ENCODE peak calls at places on chromosomes 7 and 10, in six cellular contexts. L, P, Q, K, U and M are unnamed samples.

GRCh38 chr10:16787361-16787791 is 29.8 kb downstream of the RSU1 start:
- DNase-seq in Q (no peak), P (no peak), U (no peak), K (no peak), L (no peak), M (no peak)

GRCh38 chr10:95834375-95834774 is 73.4 kb upstream of the CC2D2B start:
- DNase-seq in L (no peak), K (no peak), P (no peak), Q (no peak), U (no peak), M (no peak)

GRCh38 chr7:152760384-152761115 is 998 bp downstream of the ACTR3B start:
- DNase-seq in L (no peak), U (no peak), Q (no peak), P (no peak), K (no peak), M (no peak)

GRCh38 chr10:19629559-19629958 is 186.7 kb upstream of the PLXDC2 start:
- DNase-seq in U (no peak), Q (peak; percentile 82), P (peak; percentile 14), L (peak; percentile 3), K (peak; percentile 60), M (peak; percentile 4)

GRCh38 chr7:90892213-90892612 is 296.1 kb downstream of the CDK14 start:
- DNase-seq in U (no peak), P (no peak), L (no peak), K (no peak), Q (no peak), M (no peak)

GRCh38 chr7:157651366-157652160 is 314.8 kb downstream of the DNAJB6 start:
- DNase-seq in U (no peak), K (no peak), P (no peak), Q (no peak), L (no peak), M (no peak)

GRCh38 chr7:36943591-36944430 is 219.5 kb upstream of the AOAH start:
- DNase-seq in Q (no peak), U (no peak), P (no peak), K (no peak), L (no peak), M (no peak)

GRCh38 chr7:8175929-8176369 is 86.0 kb downstream of the ICA1 start:
- DNase-seq in Q (no peak), K (no peak), P (no peak), U (no peak), L (no peak), M (no peak)

GRCh38 chr7:157514306-157514705 is 177.5 kb downstream of the DNAJB6 start:
- DNase-seq in P (no peak), K (no peak), U (no peak), L (no peak), Q (no peak), M (no peak)

GRCh38 chr10:12945709-12946359 is 55.7 kb downstream of the CCDC3 start:
- DNase-seq in Q (no peak), L (no peak), U (no peak), P (no peak), K (no peak), M (no peak)

GRCh38 chr7:96093435-96093834 is 228.5 kb downstream of the SLC25A13 start:
- DNase-seq in P (no peak), L (no peak), U (no peak), Q (no peak), K (no peak), M (no peak)

GRCh38 chr10:78072504-78072903 is 38.8 kb downstream of the RPS24 start:
- DNase-seq in K (no peak), U (no peak), L (no peak), Q (no peak), P (no peak), M (no peak)

GRCh38 chr7:111953611-111954010 is 252.6 kb downstream of the DOCK4 start:
- DNase-seq in K (no peak), L (no peak), P (no peak), Q (peak; percentile 24), U (no peak), M (no peak)

GRCh38 chr10:109624939-109625338 is 298.4 kb downstream of the XPNPEP1 start:
- DNase-seq in Q (no peak), K (no peak), L (no peak), U (no peak), P (no peak), M (no peak)

GRCh38 chr7:2629740-2630681 is 1.8 kb upstream of the TTYH3 start:
- DNase-seq in L (peak; percentile 57), P (no peak), K (peak; percentile 77), U (peak; percentile 34), Q (no peak), M (no peak)

GRCh38 chr7:99106869-99107268 is 37.0 kb downstream of the SMURF1 start:
- DNase-seq in Q (no peak), K (no peak), P (no peak), L (no peak), U (no peak), M (no peak)

GRCh38 chr10:97792058-97792721 is 20.4 kb upstream of the SFRP5 start:
- DNase-seq in P (peak; percentile 68), K (peak; percentile 62), U (peak; percentile 83), L (peak; percentile 75), Q (peak; percentile 78), M (peak; percentile 78)

GRCh38 chr7:143380264-143380645 is 890 bp upstream of the ZYX start:
- DNase-seq in Q (peak; percentile 93), P (peak; percentile 95), L (peak; percentile 87), U (peak; percentile 92), K (peak; percentile 82), M (peak; percentile 88)

GRCh38 chr10:98168766-98169165 is 34.3 kb downstream of the R3HCC1L start:
- DNase-seq in U (no peak), Q (no peak), K (no peak), L (no peak), P (no peak), M (no peak)

GRCh38 chr7:42794673-42795072 is 117.2 kb downstream of the C7orf25 start:
- DNase-seq in P (no peak), K (no peak), U (no peak), L (no peak), Q (no peak), M (no peak)

GRCh38 chr7:41027428-41028115 is 675.3 kb downstream of the INHBA start:
- DNase-seq in Q (no peak), K (no peak), L (peak; percentile 54), P (no peak), U (no peak), M (no peak)

GRCh38 chr7:123643495-123644428 is 11.9 kb upstream of the LMOD2 start:
- DNase-seq in Q (peak; percentile 47), L (peak; percentile 29), U (no peak), P (no peak), K (peak; percentile 74), M (peak; percentile 45)

GRCh38 chr7:1368682-1369571 is 90.3 kb downstream of the MICALL2 start:
- DNase-seq in Q (peak; percentile 82), U (peak; percentile 96), P (peak; percentile 82), L (no peak), K (no peak), M (peak; percentile 97)

GRCh38 chr7:30929686-30930085 is 18.0 kb downstream of the AQP1 start:
- DNase-seq in L (no peak), Q (peak; percentile 1), U (no peak), K (no peak), P (peak; percentile 0), M (no peak)

GRCh38 chr7:43647772-43648643 is 65.1 kb downstream of the STK17A start:
- DNase-seq in Q (no peak), K (peak; percentile 70), L (peak; percentile 88), U (no peak), P (no peak), M (no peak)

GRCh38 chr10:57017356-57018037 is 656.4 kb upstream of the ZWINT start:
- DNase-seq in K (no peak), U (no peak), P (no peak), L (no peak), Q (no peak), M (no peak)

GRCh38 chr7:72781631-72782030 is 46.4 kb downstream of the TYW1B start:
- DNase-seq in U (no peak), P (no peak), Q (no peak), L (no peak), K (no peak), M (no peak)

DNA sequence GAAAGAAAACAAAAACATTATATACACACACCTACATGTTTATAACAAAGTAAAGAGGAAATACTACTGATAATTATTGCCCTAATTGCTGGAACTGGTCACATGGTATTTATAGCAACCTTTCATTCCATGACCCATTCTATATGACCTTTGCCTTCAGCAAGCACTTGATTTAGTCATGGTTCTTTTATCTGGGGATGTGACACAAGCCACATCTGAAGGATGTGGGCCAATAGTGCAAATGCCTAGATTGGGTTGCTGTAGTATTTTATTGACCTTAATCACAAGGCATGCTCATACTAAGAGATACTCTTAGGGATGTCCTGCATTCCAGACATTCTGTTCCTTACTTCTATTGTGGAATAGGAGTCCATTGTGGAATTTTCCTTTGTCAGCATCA is 723.5 kb upstream of the POM121L12 start:
- DNase-seq in K (no peak), U (no peak), P (no peak), Q (no peak), L (no peak), M (no peak)
- TF ChIP-seq CTCF in K (no peak), U (no peak), P (no peak), Q (no peak), L (no peak), M (no peak)

DNA sequence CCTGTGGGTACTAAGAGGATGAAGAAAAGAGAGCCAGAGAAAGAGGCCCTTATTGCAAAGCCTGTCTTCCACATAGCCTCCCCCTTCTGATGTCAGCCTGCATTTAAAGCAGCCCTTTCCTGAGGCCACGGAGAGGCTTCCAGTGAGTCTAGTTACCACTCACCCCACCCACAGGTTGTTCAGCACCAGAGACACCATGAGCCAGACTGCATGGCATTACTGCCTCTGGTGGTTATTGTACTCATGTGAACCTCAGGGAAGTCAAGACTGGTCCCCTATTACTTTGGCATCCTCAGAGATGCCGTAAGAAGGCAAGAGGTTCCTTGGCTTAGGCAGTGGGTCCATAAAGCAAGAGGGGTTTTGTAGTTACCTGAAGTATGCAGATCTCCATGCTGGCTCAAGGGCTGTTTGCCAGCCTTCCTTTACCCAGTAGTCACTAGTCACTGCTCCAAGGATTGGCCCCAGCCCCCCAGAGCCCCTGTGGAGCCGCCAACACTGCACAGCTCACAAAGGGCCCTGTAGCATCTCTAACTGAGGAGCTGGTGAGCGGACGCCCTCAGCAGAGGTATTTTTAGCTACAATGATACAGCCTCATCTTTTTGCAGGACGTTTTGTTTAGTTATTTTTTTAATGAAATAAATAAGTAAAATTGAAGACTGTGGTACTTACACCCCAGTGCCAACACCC is 20.7 kb downstream of the LRRC4 start:
- DNase-seq in P (no peak), U (no peak), L (no peak), Q (no peak), K (no peak), M (no peak)
- TF ChIP-seq CTCF in P (peak; percentile 13), U (no peak), L (no peak), Q (no peak), K (no peak), M (no peak)

GRCh38 chr10:115093776-115094361 is 704 bp downstream of the ATRNL1 start:
- DNase-seq in K (peak; percentile 21), Q (peak; percentile 41), L (peak; percentile 51), U (peak; percentile 40), P (peak; percentile 23), M (peak; percentile 61)
- TF ChIP-seq CTCF in K (no peak), Q (no peak), L (no peak), U (no peak), P (peak; percentile 60), M (no peak)

DNA sequence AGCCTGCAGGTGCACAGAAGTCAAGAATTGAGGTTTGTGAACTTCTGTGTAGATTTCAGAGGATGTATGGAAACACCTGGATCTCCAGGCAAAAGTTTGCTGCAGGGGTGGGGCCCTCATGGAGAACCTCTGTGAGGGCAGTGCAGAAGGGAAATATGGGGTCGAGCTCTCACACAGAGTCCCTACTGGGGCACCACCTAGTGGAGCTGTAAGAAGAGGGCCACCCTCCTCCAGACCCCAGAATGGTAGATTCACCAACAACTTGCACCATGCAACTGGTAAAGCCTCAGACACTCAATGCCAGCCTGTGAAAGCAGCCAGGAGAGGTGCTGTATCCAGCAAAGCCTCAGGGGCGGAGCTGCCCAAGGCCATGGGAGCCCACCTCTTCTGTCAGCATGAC is 205.8 kb downstream of the CCSER2 start:
- DNase-seq in Q (no peak), L (no peak), U (no peak), P (no peak), K (no peak), M (no peak)
- TF ChIP-seq CTCF in Q (no peak), L (no peak), U (no peak), P (no peak), K (no peak), M (no peak)